ENCODE peak calls at places on chromosome 6, in eight cellular contexts. One of them, this sample, is unnamed.

GRCh38 chr6:41367700-41368099 is 32.3 kb downstream of the NCR2 start:
- DNase-seq in HT1080: peak; percentile 49
- DNase-seq in type B pancreatic cell: peak; percentile 83
- DNase-seq in midbrain: peak; percentile 79
- DNase-seq in heart right ventricle: peak; percentile 25
- DNase-seq in stimulated activated CD4-positive, alpha-beta T cell treated with anti-CD3 and anti-CD28 coated beads, Interleukin-2, amount 100 ng/mL, for 24 hours: no peak
- DNase-seq in A172: peak; percentile 63
- DNase-seq in fibroblast of villous mesenchyme: peak; percentile 54
- DNase-seq in this sample: peak; percentile 62

GRCh38 chr6:91428953-91429560 is 842.2 kb upstream of the MAP3K7 start:
- DNase-seq in HT1080: no peak
- DNase-seq in type B pancreatic cell: no peak
- DNase-seq in midbrain: no peak
- DNase-seq in heart right ventricle: no peak
- DNase-seq in stimulated activated CD4-positive, alpha-beta T cell treated with anti-CD3 and anti-CD28 coated beads, Interleukin-2, amount 100 ng/mL, for 24 hours: no peak
- DNase-seq in A172: no peak
- DNase-seq in fibroblast of villous mesenchyme: no peak
- DNase-seq in this sample: no peak

GRCh38 chr6:150881911-150882481 is 16.5 kb downstream of the MTHFD1L start:
- DNase-seq in HT1080: peak; percentile 77
- DNase-seq in type B pancreatic cell: no peak
- DNase-seq in midbrain: peak; percentile 22
- DNase-seq in heart right ventricle: peak; percentile 25
- DNase-seq in stimulated activated CD4-positive, alpha-beta T cell treated with anti-CD3 and anti-CD28 coated beads, Interleukin-2, amount 100 ng/mL, for 24 hours: no peak
- DNase-seq in A172: peak; percentile 91
- DNase-seq in fibroblast of villous mesenchyme: peak; percentile 97
- DNase-seq in this sample: peak; percentile 72

GRCh38 chr6:12037803-12038202 is 25.7 kb downstream of the HIVEP1 start:
- DNase-seq in HT1080: no peak
- DNase-seq in type B pancreatic cell: no peak
- DNase-seq in midbrain: no peak
- DNase-seq in heart right ventricle: no peak
- DNase-seq in stimulated activated CD4-positive, alpha-beta T cell treated with anti-CD3 and anti-CD28 coated beads, Interleukin-2, amount 100 ng/mL, for 24 hours: no peak
- DNase-seq in A172: no peak
- DNase-seq in fibroblast of villous mesenchyme: no peak
- DNase-seq in this sample: no peak

GRCh38 chr6:156949376-156949775 is 172.2 kb downstream of the ARID1B start:
- DNase-seq in HT1080: peak; percentile 83
- DNase-seq in type B pancreatic cell: no peak
- DNase-seq in midbrain: no peak
- DNase-seq in heart right ventricle: no peak
- DNase-seq in stimulated activated CD4-positive, alpha-beta T cell treated with anti-CD3 and anti-CD28 coated beads, Interleukin-2, amount 100 ng/mL, for 24 hours: no peak
- DNase-seq in A172: peak; percentile 68
- DNase-seq in fibroblast of villous mesenchyme: peak; percentile 67
- DNase-seq in this sample: peak; percentile 75

GRCh38 chr6:138691595-138692057 is 81.9 kb upstream of the CCDC28A start:
- DNase-seq in HT1080: peak; percentile 53
- DNase-seq in type B pancreatic cell: no peak
- DNase-seq in midbrain: no peak
- DNase-seq in heart right ventricle: no peak
- DNase-seq in stimulated activated CD4-positive, alpha-beta T cell treated with anti-CD3 and anti-CD28 coated beads, Interleukin-2, amount 100 ng/mL, for 24 hours: no peak
- DNase-seq in A172: peak; percentile 18
- DNase-seq in fibroblast of villous mesenchyme: peak; percentile 71
- DNase-seq in this sample: peak; percentile 63

GRCh38 chr6:514396-514973 is 122.9 kb downstream of the IRF4 start:
- DNase-seq in HT1080: no peak
- DNase-seq in type B pancreatic cell: no peak
- DNase-seq in midbrain: no peak
- DNase-seq in heart right ventricle: no peak
- DNase-seq in stimulated activated CD4-positive, alpha-beta T cell treated with anti-CD3 and anti-CD28 coated beads, Interleukin-2, amount 100 ng/mL, for 24 hours: no peak
- DNase-seq in A172: no peak
- DNase-seq in fibroblast of villous mesenchyme: peak; percentile 36
- DNase-seq in this sample: no peak

GRCh38 chr6:159098636-159099106 is 53.9 kb upstream of the TAGAP start:
- DNase-seq in HT1080: no peak
- DNase-seq in type B pancreatic cell: peak; percentile 44
- DNase-seq in midbrain: no peak
- DNase-seq in heart right ventricle: no peak
- DNase-seq in stimulated activated CD4-positive, alpha-beta T cell treated with anti-CD3 and anti-CD28 coated beads, Interleukin-2, amount 100 ng/mL, for 24 hours: peak; percentile 72
- DNase-seq in A172: no peak
- DNase-seq in fibroblast of villous mesenchyme: no peak
- DNase-seq in this sample: no peak

GRCh38 chr6:4943716-4944115 is 60.1 kb downstream of the RPP40 start:
- DNase-seq in HT1080: no peak
- DNase-seq in type B pancreatic cell: no peak
- DNase-seq in midbrain: no peak
- DNase-seq in heart right ventricle: no peak
- DNase-seq in stimulated activated CD4-positive, alpha-beta T cell treated with anti-CD3 and anti-CD28 coated beads, Interleukin-2, amount 100 ng/mL, for 24 hours: no peak
- DNase-seq in A172: no peak
- DNase-seq in fibroblast of villous mesenchyme: peak; percentile 49
- DNase-seq in this sample: peak; percentile 43

GRCh38 chr6:168343239-168344167 is 23.9 kb upstream of the DACT2 start:
- DNase-seq in HT1080: no peak
- DNase-seq in type B pancreatic cell: no peak
- DNase-seq in midbrain: no peak
- DNase-seq in heart right ventricle: no peak
- DNase-seq in stimulated activated CD4-positive, alpha-beta T cell treated with anti-CD3 and anti-CD28 coated beads, Interleukin-2, amount 100 ng/mL, for 24 hours: no peak
- DNase-seq in A172: no peak
- DNase-seq in fibroblast of villous mesenchyme: no peak
- DNase-seq in this sample: no peak

GRCh38 chr6:128413291-128413690 is 107.1 kb downstream of the PTPRK start:
- DNase-seq in HT1080: no peak
- DNase-seq in type B pancreatic cell: no peak
- DNase-seq in midbrain: no peak
- DNase-seq in heart right ventricle: no peak
- DNase-seq in stimulated activated CD4-positive, alpha-beta T cell treated with anti-CD3 and anti-CD28 coated beads, Interleukin-2, amount 100 ng/mL, for 24 hours: no peak
- DNase-seq in A172: no peak
- DNase-seq in fibroblast of villous mesenchyme: no peak
- DNase-seq in this sample: no peak

GRCh38 chr6:87483929-87484328 is 11.2 kb downstream of the SLC35A1 start:
- DNase-seq in HT1080: peak; percentile 89
- DNase-seq in type B pancreatic cell: no peak
- DNase-seq in midbrain: no peak
- DNase-seq in heart right ventricle: peak; percentile 18
- DNase-seq in stimulated activated CD4-positive, alpha-beta T cell treated with anti-CD3 and anti-CD28 coated beads, Interleukin-2, amount 100 ng/mL, for 24 hours: no peak
- DNase-seq in A172: peak; percentile 27
- DNase-seq in fibroblast of villous mesenchyme: peak; percentile 80
- DNase-seq in this sample: peak; percentile 43

This sample was measured in MCF 10A.